ENCODE peak calls at places on chromosomes 16 and 17, in nine cellular contexts. Y is neuronal stem cell; M is hepatic stellate cell; H is central memory CD8-positive, alpha-beta T cell; F is lung microvascular endothelial cell; J is H7; U is AG10803; L is GM04504; I is dorsolateral prefrontal cortex. W is an unnamed sample.

GRCh38 chr17:38627957-38628356 is 22.2 kb upstream of the SRCIN1 start:
- DNase-seq in Y (no peak), M (no peak), H (no peak), F (no peak), J (no peak), U (no peak), L (no peak), I (no peak), W (no peak)

GRCh38 chr16:78127130-78127529 is 27.7 kb downstream of the WWOX start:
- DNase-seq in Y (no peak), M (no peak), H (no peak), F (no peak), J (no peak), U (peak), L (peak), I (no peak), W (peak)

GRCh38 chr17:65553646-65554567 is 7.5 kb downstream of the AXIN2 start:
- DNase-seq in Y (no peak), M (no peak), H (no peak), F (no peak), J (peak), U (peak), L (no peak), I (no peak), W (peak)

GRCh38 chr17:15354256-15354655 is 12.9 kb upstream of the TEKT3 start:
- DNase-seq in Y (no peak), M (no peak), H (no peak), F (no peak), J (no peak), U (no peak), L (no peak), I (no peak), W (no peak)

GRCh38 chr16:66278604-66279262 is 87.8 kb upstream of the CDH5 start:
- DNase-seq in Y (no peak), M (no peak), H (no peak), F (no peak), J (no peak), U (no peak), L (no peak), I (no peak), W (no peak)

GRCh38 chr17:64236827-64237403 is 26.1 kb downstream of the TEX2 start:
- DNase-seq in Y (no peak), M (no peak), H (no peak), F (no peak), J (peak), U (no peak), L (no peak), I (no peak), W (no peak)

GRCh38 chr17:9291912-9292562 is 270.7 kb downstream of the NTN1 start:
- DNase-seq in Y (no peak), M (peak), H (no peak), F (peak), J (peak), U (peak), L (no peak), I (no peak), W (peak)

GRCh38 chr16:75012380-75013081 is 13.7 kb downstream of the ZNRF1 start:
- DNase-seq in Y (no peak), M (no peak), H (no peak), F (peak), J (no peak), U (no peak), L (no peak), I (no peak), W (no peak)

GRCh38 chr17:17797119-17797809 is 39.5 kb downstream of the SREBF1 start:
- DNase-seq in Y (no peak), M (no peak), H (no peak), F (no peak), J (peak), U (no peak), L (no peak), I (no peak), W (no peak)

GRCh38 chr17:8799001-8799850 is at the start of gene MFSD6L:
- DNase-seq in Y (no peak), M (no peak), H (no peak), F (no peak), J (peak), U (no peak), L (no peak), I (no peak), W (no peak)

GRCh38 chr17:82117139-82118090 is 19.4 kb upstream of the FASN start:
- DNase-seq in Y (no peak), M (no peak), H (no peak), F (no peak), J (peak), U (no peak), L (no peak), I (no peak), W (no peak)

GRCh38 chr17:80475949-80476876 is at the start of gene NPTX1:
- DNase-seq in Y (no peak), M (peak), H (no peak), F (peak), J (peak), U (no peak), L (no peak), I (no peak), W (no peak)

GRCh38 chr17:9218068-9218635 is 196.8 kb downstream of the NTN1 start:
- DNase-seq in Y (no peak), M (no peak), H (no peak), F (no peak), J (no peak), U (no peak), L (no peak), I (no peak), W (no peak)

GRCh38 chr17:34613064-34614019 is 34.0 kb downstream of the TMEM132E start:
- DNase-seq in Y (peak), M (no peak), H (no peak), F (no peak), J (peak), U (no peak), L (no peak), I (no peak), W (no peak)

GRCh38 chr17:77382356-77382911 is 241.7 kb downstream of the SEC14L1 start:
- DNase-seq in Y (no peak), M (no peak), H (peak), F (no peak), J (peak), U (no peak), L (no peak), I (no peak), W (no peak)

GRCh38 chr16:4330277-4330882 is 14.5 kb downstream of the GLIS2 start:
- DNase-seq in Y (no peak), M (peak), H (peak), F (peak), J (peak), U (peak), L (no peak), I (peak), W (peak)

GRCh38 chr17:27551701-27552466 is 79.1 kb upstream of the LGALS9 start:
- DNase-seq in Y (no peak), M (no peak), H (no peak), F (no peak), J (no peak), U (no peak), L (no peak), I (no peak), W (no peak)

GRCh38 chr16:80804061-80804450 is 342 bp downstream of the CDYL2 start:
- DNase-seq in Y (peak), M (peak), H (peak), F (peak), J (peak), U (peak), L (peak), I (peak), W (peak)

GRCh38 chr17:78891406-78892061 is 11.5 kb downstream of the CEP295NL start:
- DNase-seq in Y (no peak), M (no peak), H (no peak), F (no peak), J (no peak), U (no peak), L (no peak), I (no peak), W (no peak)

GRCh38 chr16:30760160-30760559 is 1.7 kb downstream of the CFAP119 start:
- DNase-seq in Y (no peak), M (no peak), H (no peak), F (no peak), J (no peak), U (no peak), L (no peak), I (no peak), W (no peak)

GRCh38 chr17:32142857-32143524 is 689 bp downstream of the RHOT1 start:
- DNase-seq in Y (peak), M (peak), H (no peak), F (peak), J (peak), U (peak), L (no peak), I (no peak), W (peak)

W was measured in AG08395.